ENCODE peak calls at places on chromosomes 1 and 21, in six cellular contexts. N is heart left ventricle, T is AG04450, K is Panc1, A is lung, X is upper lobe of left lung. W is an unnamed sample.

GRCh38 chr1:6727535-6727934 is 25.9 kb upstream of the DNAJC11 start:
- DNase-seq in A (peak), T (peak), N (peak), K (peak), X (no peak), W (no peak)

GRCh38 chr1:160981584-160982411 is 27.2 kb upstream of the ITLN2 start:
- DNase-seq in T (no peak), A (no peak), K (no peak), N (no peak), X (peak), W (no peak)

GRCh38 chr1:43932786-43933385 is 715 bp upstream of the ARTN start:
- DNase-seq in A (no peak), X (no peak), T (no peak), K (no peak), N (no peak), W (no peak)

GRCh38 chr21:40120944-40121575 is 253.8 kb downstream of the PCP4 start:
- DNase-seq in T (no peak), A (no peak), N (no peak), K (no peak), X (no peak), W (no peak)

GRCh38 chr1:246602194-246602593 is 35.9 kb downstream of the CNST start:
- DNase-seq in X (no peak), A (no peak), N (no peak), T (no peak), K (no peak), W (no peak)

GRCh38 chr1:71276466-71276865 is 195.6 kb upstream of the ZRANB2 start:
- DNase-seq in N (no peak), A (no peak), T (no peak), K (no peak), X (no peak), W (no peak)

GRCh38 chr1:116738673-116739370 is 15.4 kb upstream of the CD2 start:
- DNase-seq in A (no peak), N (no peak), T (no peak), K (no peak), X (no peak), W (peak)

GRCh38 chr1:24586970-24587820 is 31.3 kb downstream of the NCMAP start:
- DNase-seq in T (peak), N (no peak), K (peak), A (peak), X (no peak), W (no peak)

GRCh38 chr1:203296456-203297073 is 8.8 kb upstream of the BTG2 start:
- DNase-seq in N (peak), A (no peak), T (no peak), X (no peak), K (no peak), W (no peak)

GRCh38 chr1:168599636-168600035 is 23.2 kb downstream of the XCL1 start:
- DNase-seq in A (no peak), T (no peak), N (no peak), K (no peak), X (no peak), W (no peak)

GRCh38 chr1:147787765-147788164 is 27.4 kb upstream of the GJA5 start:
- DNase-seq in K (no peak), N (no peak), T (no peak), X (no peak), A (no peak), W (no peak)

GRCh38 chr1:212002536-212002935 is 32.8 kb downstream of the INTS7 start:
- DNase-seq in N (no peak), T (no peak), A (no peak), K (no peak), X (no peak), W (no peak)

GRCh38 chr1:157105988-157106812 is 6.6 kb upstream of the ETV3L start:
- DNase-seq in A (no peak), T (peak), K (no peak), N (peak), X (no peak), W (peak)

GRCh38 chr1:2372551-2373490 is 18.5 kb downstream of the MORN1 start:
- DNase-seq in T (no peak), K (no peak), A (no peak), N (peak), X (peak), W (no peak)

GRCh38 chr1:172938676-172939075 is 112.1 kb downstream of the TNFSF18 start:
- DNase-seq in X (no peak), N (no peak), K (no peak), A (no peak), T (no peak), W (no peak)

GRCh38 chr1:51667556-51667955 is 50.7 kb downstream of the OSBPL9 start:
- DNase-seq in T (no peak), N (no peak), A (no peak), K (no peak), X (no peak), W (no peak)

GRCh38 chr1:84402060-84402459 is 3.8 kb downstream of the DNASE2B start:
- DNase-seq in K (peak), N (no peak), A (no peak), T (no peak), X (no peak), W (peak)

GRCh38 chr1:172756029-172756428 is 97.1 kb downstream of the FASLG start:
- DNase-seq in K (no peak), N (no peak), X (no peak), T (no peak), A (no peak), W (no peak)

GRCh38 chr21:46119565-46120271 is 21.8 kb downstream of the COL6A2 start:
- DNase-seq in K (no peak), X (peak), N (peak), A (no peak), T (no peak), W (no peak)

DNA sequence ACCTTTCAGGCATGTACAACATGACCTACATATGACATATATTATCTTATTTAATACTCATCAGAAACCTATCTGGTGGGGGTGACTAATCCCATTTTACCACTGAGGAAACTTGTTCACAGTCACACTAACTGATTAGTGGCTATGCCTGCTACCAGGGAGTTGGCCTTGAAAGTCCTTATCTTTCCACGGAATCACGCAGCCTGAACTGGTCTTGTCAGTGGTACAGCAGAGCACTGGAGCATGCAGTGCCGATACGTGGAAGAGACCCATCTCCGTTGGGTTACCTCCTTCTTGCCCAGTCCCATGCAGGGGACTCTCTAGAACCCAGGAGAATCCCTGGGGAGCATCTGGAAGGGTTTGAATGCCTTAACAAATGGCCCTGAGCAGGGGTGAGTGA is 8.2 kb downstream of the HSD3B1 start:
- DNase-seq in N (no peak), K (no peak), T (no peak), A (no peak), X (no peak), W (no peak)
- H3K27ac ChIP-seq in N (no peak), K (no peak), T (no peak), A (no peak), X (no peak), W (no peak)

DNA sequence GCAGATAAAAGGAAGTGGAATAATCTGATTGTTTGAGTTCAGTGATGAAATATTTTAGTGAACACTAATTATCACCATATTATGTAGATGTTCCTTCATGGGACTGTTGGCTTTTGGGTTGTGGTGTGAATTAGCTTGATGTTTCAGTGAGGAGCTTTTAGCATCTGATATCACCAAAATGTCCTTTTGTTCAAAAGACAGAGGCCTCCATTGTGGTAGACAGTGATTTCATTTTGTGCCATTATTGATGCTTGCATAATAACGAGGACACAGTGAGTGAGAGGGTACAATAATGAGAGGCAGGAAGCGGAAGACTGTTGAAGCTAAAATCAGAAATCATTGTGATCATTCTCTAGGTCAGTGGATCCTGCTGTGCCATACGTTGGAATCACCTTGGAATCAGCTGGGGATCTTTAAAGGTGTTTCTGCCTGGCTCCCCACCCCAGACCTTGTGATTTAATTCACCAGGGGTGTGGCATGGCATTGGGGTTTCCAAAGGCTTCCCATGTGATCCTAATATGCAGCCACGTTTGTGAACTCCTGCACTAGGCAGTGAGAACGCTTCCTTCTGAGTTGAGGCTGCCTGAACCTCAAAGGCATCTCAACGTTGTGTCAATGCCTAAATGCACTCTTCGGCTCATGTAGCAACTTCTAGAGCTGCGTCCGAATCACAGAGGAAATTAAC is 82.1 kb upstream of the KIF1B start:
- DNase-seq in A (no peak), N (no peak), K (no peak), X (no peak), T (no peak), W (no peak)
- H3K27ac ChIP-seq in A (no peak), N (no peak), K (no peak), X (no peak), T (no peak), W (no peak)

GRCh38 chr1:150397392-150398032 is 33.6 kb downstream of the RPRD2 start:
- DNase-seq in K (no peak), X (no peak), A (no peak), N (no peak), T (no peak), W (no peak)

GRCh38 chr1:150387200-150387599 is 23.3 kb downstream of the RPRD2 start:
- DNase-seq in N (no peak), X (no peak), T (no peak), A (no peak), K (no peak), W (no peak)

GRCh38 chr1:150389650-150390049 is 25.7 kb downstream of the RPRD2 start:
- DNase-seq in A (no peak), K (no peak), N (no peak), T (no peak), X (no peak), W (no peak)

GRCh38 chr1:150388241-150388640 is 24.3 kb downstream of the RPRD2 start:
- DNase-seq in X (no peak), T (no peak), A (no peak), K (no peak), N (no peak), W (no peak)

DNA sequence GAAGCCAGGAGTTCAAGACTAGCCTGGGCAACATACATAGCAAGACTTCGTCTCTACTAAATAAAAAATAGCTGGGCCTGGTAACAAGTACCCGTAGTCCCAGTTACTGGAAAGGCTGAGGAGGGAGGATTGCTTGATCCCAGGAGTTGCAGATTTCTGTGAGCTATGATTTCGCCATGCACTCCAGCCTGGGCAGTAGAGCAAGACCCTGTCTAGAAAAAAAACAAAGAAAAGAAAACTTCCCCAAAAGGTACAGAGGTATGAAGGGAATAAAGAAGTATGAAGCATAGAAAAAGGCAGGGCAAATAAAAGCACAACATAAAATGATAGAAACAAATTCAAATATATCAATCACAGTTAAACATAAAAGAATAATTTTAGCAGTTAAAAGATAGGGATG is 28.7 kb downstream of the RPRD2 start:
- DNase-seq in A (no peak), N (no peak), T (no peak), K (no peak), X (no peak), W (no peak)
- H3K27ac ChIP-seq in A (no peak), N (no peak), T (no peak), K (no peak), X (no peak), W (no peak)

GRCh38 chr1:9873992-9874391 is 36.1 kb downstream of the CTNNBIP1 start:
- DNase-seq in N (no peak), T (no peak), A (no peak), X (no peak), K (no peak), W (no peak)

GRCh38 chr1:9874959-9875635 is 35.0 kb downstream of the CTNNBIP1 start:
- DNase-seq in T (peak), A (peak), N (peak), X (peak), K (no peak), W (no peak)

GRCh38 chr1:9873385-9873784 is 36.7 kb downstream of the CTNNBIP1 start:
- DNase-seq in A (no peak), N (no peak), T (no peak), X (no peak), K (no peak), W (no peak)

GRCh38 chr1:9874412-9874811 is 35.7 kb downstream of the CTNNBIP1 start:
- DNase-seq in A (no peak), X (no peak), K (no peak), T (no peak), N (no peak), W (no peak)

GRCh38 chr1:9875636-9876000 is 34.5 kb downstream of the CTNNBIP1 start:
- DNase-seq in A (no peak), X (no peak), K (no peak), N (no peak), T (no peak), W (no peak)
- H3K27ac ChIP-seq in A (no peak), X (peak), K (no peak), N (peak), T (no peak), W (no peak)

DNA sequence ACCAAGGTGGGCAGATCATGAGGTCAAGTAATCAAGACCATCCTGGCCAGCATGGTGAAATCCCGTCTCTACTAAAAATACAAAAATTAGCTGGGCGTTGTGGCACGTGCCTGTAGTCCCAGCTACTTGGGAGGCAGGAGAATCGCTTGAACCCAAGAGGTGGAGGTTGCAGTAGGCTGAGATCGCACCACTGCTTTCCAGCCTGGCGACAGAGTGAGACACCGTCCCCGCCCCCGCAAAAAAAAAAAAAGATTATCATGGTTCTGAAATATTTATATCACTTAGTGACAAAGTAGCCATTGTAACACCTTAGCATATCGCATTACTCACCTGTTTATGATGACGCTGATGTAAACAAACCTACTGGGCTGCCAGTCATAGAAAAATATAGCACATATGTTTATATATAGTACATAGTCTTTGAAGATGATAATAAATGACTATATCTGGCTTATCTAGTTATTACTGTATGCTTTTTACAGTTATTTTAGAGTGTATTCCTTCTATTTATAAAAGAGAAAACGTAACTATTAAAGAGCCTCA is 160.2 kb downstream of the NCAM2 start:
- DNase-seq in A (no peak), N (no peak), X (no peak), T (no peak), K (no peak), W (no peak)
- H3K27ac ChIP-seq in A (no peak), N (no peak), X (no peak), T (no peak), K (no peak), W (no peak)

DNA sequence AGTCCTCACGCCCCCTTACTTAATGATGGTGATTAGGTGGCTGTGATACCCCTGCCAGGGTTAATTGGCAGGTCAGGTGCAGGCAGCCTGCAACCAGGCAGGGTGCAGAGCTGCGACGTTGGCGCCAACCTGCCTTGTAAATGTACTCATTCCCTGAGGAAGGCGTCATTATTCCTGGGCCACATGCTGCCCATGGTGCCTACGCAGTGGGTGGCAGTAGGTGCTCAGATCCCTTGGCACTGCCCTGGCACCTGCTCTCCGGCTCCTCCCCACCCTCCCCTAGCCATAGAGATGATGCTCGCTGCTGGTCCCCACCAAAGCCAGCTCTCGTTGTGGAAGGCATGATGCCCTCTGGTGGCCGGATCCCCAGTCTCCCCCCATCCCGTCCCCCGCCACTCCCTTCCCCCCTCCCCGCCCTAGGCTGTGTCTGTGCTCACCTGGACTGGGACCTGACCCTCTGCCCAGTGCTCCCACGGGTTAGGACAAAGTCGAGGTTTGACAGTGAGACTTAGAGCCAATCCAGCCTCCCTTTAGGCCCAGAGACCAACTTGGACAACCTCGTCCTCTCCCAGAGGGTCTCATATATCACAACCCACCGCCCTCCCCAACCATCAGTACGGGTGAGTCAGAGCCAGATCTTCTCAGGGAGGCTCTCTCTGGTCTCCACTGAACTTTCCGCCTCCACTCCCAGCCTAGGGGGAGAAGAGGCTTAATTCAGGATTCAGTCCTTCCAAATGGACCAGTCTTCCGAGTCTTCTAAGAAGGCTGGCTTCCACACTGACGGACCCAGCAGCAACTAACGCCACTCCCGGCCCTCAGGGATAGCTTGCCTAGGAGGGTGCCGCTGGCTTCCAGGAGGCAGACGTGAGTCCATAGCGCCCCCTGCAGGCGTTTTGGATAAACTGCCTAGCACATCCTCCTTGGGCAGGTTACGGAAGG is 5.7 kb downstream of the KRTCAP2 start:
- DNase-seq in X (peak), T (peak), K (peak), N (peak), A (peak), W (no peak)
- H3K27ac ChIP-seq in X (peak), T (no peak), K (peak), N (peak), A (peak), W (no peak)

DNA sequence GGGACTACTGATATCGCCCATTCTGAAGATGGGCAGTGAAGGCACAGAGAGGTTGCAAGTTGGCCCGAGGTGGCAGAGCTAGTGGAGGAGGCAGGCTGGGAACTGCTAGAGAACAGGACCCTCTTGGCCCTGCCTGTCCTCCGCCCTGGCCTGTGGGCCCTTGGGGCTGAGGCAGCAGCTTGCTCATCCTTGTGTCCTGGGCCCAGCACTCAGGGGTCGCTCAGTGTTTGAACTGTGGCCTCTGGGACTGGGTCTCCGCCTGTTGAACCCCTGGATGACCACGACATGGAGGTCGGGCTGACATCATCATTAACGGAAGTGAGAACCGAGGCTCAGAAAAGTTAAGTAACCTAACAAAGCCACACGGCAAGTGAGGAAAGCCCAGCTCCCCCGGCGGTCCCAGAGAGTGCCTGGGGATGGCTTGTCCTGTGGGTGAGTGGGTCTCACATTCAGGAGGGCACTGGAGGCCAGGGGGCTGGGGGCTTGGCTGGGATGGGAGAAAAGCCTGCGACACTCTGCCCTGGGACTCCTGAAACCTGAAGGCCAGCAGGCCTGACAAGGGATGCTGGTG is 23.0 kb upstream of the DDOST start:
- DNase-seq in T (no peak), N (no peak), A (no peak), X (no peak), K (no peak), W (no peak)
- H3K27ac ChIP-seq in T (no peak), N (peak), A (peak), X (peak), K (no peak), W (no peak)

GRCh38 chr1:234303231-234303630 is 70.0 kb upstream of the COA6 start:
- DNase-seq in T (no peak), N (no peak), A (no peak), K (no peak), X (no peak), W (no peak)
- H3K27ac ChIP-seq in T (no peak), N (no peak), A (no peak), K (no peak), X (no peak), W (no peak)